ENCODE peak calls at places on chromosomes 1 and 21, in four cellular contexts. Y, K, N and X are unnamed samples.

GRCh38 chr1:174005032-174005431 is 17.1 kb downstream of the RC3H1 start:
- DNase-seq in Y (no peak), K (no peak), N (no peak), X (no peak)

GRCh38 chr1:96080925-96081324 is 640.7 kb upstream of the PTBP2 start:
- DNase-seq in N (no peak), Y (peak; percentile 6), K (no peak), X (no peak)

GRCh38 chr1:118786454-118787155 is 201.5 kb downstream of the TBX15 start:
- DNase-seq in N (no peak), Y (no peak), K (no peak), X (no peak)

GRCh38 chr1:109392788-109393580 is 4.7 kb downstream of the SORT1 start:
- DNase-seq in Y (peak; percentile 56), K (no peak), N (peak; percentile 98), X (no peak)

GRCh38 chr1:179933219-179933618 is 21.4 kb upstream of the CEP350 start:
- DNase-seq in N (no peak), Y (no peak), K (no peak), X (no peak)

GRCh38 chr21:42351626-42352432 is 1.0 kb upstream of the TFF2 start:
- DNase-seq in K (no peak), Y (no peak), N (no peak), X (no peak)

GRCh38 chr1:156448134-156448967 is 52.2 kb downstream of the MEF2D start:
- DNase-seq in K (no peak), N (no peak), Y (no peak), X (no peak)

GRCh38 chr1:184002071-184002470 is 35.5 kb downstream of the COLGALT2 start:
- DNase-seq in N (peak; percentile 92), K (no peak), Y (peak; percentile 97), X (peak; percentile 78)

GRCh38 chr21:25911730-25912401 is 177.1 kb downstream of the GABPA start:
- DNase-seq in Y (peak; percentile 68), K (no peak), N (no peak), X (no peak)

GRCh38 chr1:174160109-174160473 is 771 bp downstream of the RABGAP1L start:
- DNase-seq in N (peak; percentile 55), Y (peak; percentile 50), K (no peak), X (peak; percentile 27)

GRCh38 chr1:52913014-52913413 is 8.5 kb downstream of the ECHDC2 start:
- DNase-seq in K (no peak), N (no peak), Y (no peak), X (no peak)

GRCh38 chr1:209929751-209930150 is 8.3 kb upstream of the SYT14 start:
- DNase-seq in N (no peak), K (no peak), Y (peak; percentile 39), X (no peak)

GRCh38 chr1:175911138-175911537 is 167.7 kb upstream of the TNR start:
- DNase-seq in N (no peak), Y (no peak), K (no peak), X (no peak)

GRCh38 chr1:64173300-64173940 is 30.0 kb upstream of the UBE2U start:
- DNase-seq in N (no peak), Y (peak; percentile 22), K (no peak), X (peak; percentile 8)

GRCh38 chr1:198337886-198338285 is 181.1 kb downstream of the NEK7 start:
- DNase-seq in N (no peak), K (no peak), Y (no peak), X (no peak)

GRCh38 chr1:54335396-54336056 is 70.7 kb downstream of the SSBP3 start:
- DNase-seq in K (no peak), N (no peak), Y (peak; percentile 94), X (no peak)

GRCh38 chr1:82090104-82090503 is 289.4 kb downstream of the ADGRL2 start:
- DNase-seq in Y (no peak), N (no peak), K (no peak), X (no peak)

GRCh38 chr1:170929412-170929834 is 5.9 kb upstream of the MROH9 start:
- DNase-seq in K (no peak), Y (peak; percentile 45), N (no peak), X (no peak)

GRCh38 chr1:211576717-211577116 is 2.2 kb downstream of the SLC30A1 start:
- DNase-seq in K (no peak), Y (no peak), N (no peak), X (no peak)

GRCh38 chr1:115781343-115781742 is 12.8 kb upstream of the CASQ2 start:
- DNase-seq in K (no peak), N (no peak), Y (peak; percentile 18), X (no peak)

GRCh38 chr1:84693009-84693408 is 2.7 kb upstream of the SSX2IP start:
- DNase-seq in N (no peak), Y (peak; percentile 69), K (no peak), X (no peak)

GRCh38 chr1:52707927-52708655 is 9.9 kb upstream of the COA7 start:
- DNase-seq in K (no peak), N (peak; percentile 16), Y (peak; percentile 94), X (peak; percentile 52)

GRCh38 chr1:998905-999796 is 746 bp downstream of the HES4 start:
- DNase-seq in Y (no peak), K (no peak), N (no peak), X (no peak)

GRCh38 chr1:94553323-94553730 is 11.8 kb upstream of the F3 start:
- DNase-seq in K (no peak), N (peak; percentile 45), Y (peak; percentile 40), X (no peak)

GRCh38 chr1:241934181-241934815 is 23.3 kb upstream of the BECN2 start:
- DNase-seq in N (peak; percentile 48), K (peak; percentile 52), Y (peak; percentile 81), X (no peak)

GRCh38 chr21:17848228-17848627 is 29.1 kb upstream of the C21orf91 start:
- DNase-seq in N (no peak), K (no peak), Y (peak; percentile 97), X (no peak)

GRCh38 chr1:207941664-207942063 is 30.7 kb upstream of the CD34 start:
- DNase-seq in K (no peak), Y (peak; percentile 79), N (no peak), X (no peak)

GRCh38 chr1:182845379-182845778 is 6.2 kb downstream of the DHX9 start:
- DNase-seq in K (no peak), N (no peak), Y (no peak), X (no peak)

GRCh38 chr1:84582802-84583587 is 8.8 kb upstream of the CTBS start:
- DNase-seq in N (peak; percentile 37), K (no peak), Y (peak; percentile 49), X (no peak)

GRCh38 chr1:37753473-37754321 is 11.2 kb downstream of the EPHA10 start:
- DNase-seq in N (no peak), Y (no peak), K (no peak), X (no peak)

GRCh38 chr21:43972850-43973633 is 39.1 kb upstream of the TRAPPC10 start:
- DNase-seq in N (no peak), K (no peak), Y (no peak), X (no peak)

DNA sequence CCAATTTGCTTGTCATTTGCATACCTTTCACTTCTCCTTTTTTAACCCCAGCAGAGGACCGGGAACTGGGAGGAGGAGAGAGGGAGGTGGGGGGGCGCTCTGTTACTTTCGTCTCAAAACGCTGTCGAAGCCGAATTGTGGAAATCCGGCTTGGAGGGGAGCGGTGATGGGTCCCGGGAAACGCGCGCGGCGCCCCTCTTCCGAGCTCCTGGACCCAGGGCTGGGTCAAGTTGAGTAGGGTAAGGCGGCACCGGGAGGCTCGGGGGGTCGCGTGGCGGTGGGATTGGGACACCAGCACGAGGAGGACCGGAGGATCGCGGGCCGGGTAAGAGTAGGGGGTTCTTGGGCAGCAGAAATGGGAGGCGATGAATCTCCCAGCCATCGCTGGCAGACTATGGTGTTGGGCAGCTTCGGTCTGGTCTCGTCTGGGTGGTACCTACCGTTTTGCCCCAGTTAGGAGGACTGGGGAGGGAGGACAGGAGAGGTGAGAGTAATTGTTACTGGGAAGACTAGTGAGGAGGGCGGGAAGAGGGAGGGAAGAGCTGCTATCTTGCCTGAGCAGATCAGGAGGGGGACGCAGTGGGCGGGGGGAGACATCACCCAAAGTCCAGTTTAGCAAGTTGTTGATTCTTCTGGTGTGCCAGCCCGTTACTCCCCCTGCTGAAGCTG is 1.4 kb downstream of the PROX1 start:
- DNase-seq in Y (no peak), N (peak; percentile 70), K (no peak), X (no peak)
- H2AFZ ChIP-seq in Y (peak overlapping the region; percentile 86), N (no peak overlapping the region), K (peak overlapping the region; percentile 92), X (no peak overlapping the region)

GRCh38 chr1:2258996-2259395 is 30.9 kb downstream of the SKI start:
- DNase-seq in N (no peak), Y (no peak), K (no peak), X (no peak)
- H2AFZ ChIP-seq in N (no peak overlapping the region), Y (no peak overlapping the region), K (no peak overlapping the region), X (no peak overlapping the region)

GRCh38 chr1:180948846-180949615 is 36.3 kb downstream of the KIAA1614 start:
- DNase-seq in Y (no peak), K (no peak), N (no peak), X (no peak)

GRCh38 chr1:180948357-180948756 is 35.7 kb downstream of the KIAA1614 start:
- DNase-seq in K (no peak), N (no peak), Y (peak; percentile 13), X (peak; percentile 39)

GRCh38 chr1:180950321-180950720 is 37.6 kb downstream of the KIAA1614 start:
- DNase-seq in Y (no peak), N (no peak), K (no peak), X (no peak)

GRCh38 chr1:180951186-180951745 is 38.6 kb downstream of the KIAA1614 start:
- DNase-seq in K (no peak), N (no peak), Y (no peak), X (no peak)

DNA sequence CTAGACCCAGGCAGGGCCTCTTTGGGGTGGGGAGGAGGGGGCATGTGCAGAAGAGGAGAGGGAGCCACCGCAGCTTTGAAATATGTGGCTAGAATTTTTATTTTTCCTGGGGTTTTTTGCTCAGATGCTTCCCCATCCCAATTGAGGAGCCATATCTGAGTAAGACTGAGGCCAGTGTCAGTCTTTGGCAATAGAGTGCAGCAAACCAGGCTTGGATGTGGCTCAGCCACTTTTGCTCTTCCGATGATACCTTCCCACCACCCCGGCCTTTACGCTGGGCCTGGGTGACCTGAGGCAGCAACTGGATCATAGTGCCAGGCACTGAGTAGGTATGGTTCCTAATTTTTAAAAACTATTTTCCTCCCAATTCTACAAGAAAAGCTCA is 36.9 kb downstream of the KIAA1614 start:
- DNase-seq in K (no peak), N (no peak), Y (no peak), X (no peak)
- H2AFZ ChIP-seq in K (no peak overlapping the region), N (no peak overlapping the region), Y (no peak overlapping the region), X (no peak overlapping the region)

GRCh38 chr1:206004821-206005220 is 1.6 kb upstream of the RAB7B start:
- DNase-seq in N (no peak), Y (peak; percentile 33), K (no peak), X (no peak)
- H2AFZ ChIP-seq in N (no peak overlapping the region), Y (no peak overlapping the region), K (no peak overlapping the region), X (no peak overlapping the region)

DNA sequence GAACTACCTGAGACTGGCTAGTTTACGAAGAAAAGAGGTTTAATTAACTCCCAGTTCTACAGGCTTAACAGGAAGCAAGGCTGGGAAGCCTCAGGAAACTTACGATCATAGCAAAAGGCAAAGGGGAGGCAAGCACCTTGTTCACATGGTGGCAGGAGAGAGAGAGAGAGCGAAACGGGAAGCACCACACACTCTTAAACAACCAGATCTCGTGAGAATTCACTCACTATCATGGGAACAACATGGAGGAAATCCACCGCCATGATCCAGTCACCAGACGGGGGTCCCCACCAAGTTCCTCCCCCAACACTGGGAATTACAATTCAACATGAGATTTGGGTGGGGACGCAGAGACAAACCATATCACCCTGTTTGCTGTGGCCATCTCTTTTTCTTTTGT is 11.8 kb downstream of the MT1HL1 start:
- DNase-seq in K (no peak), Y (no peak), N (no peak), X (no peak)
- H2AFZ ChIP-seq in K (peak overlapping the region; percentile 26), Y (no peak overlapping the region), N (no peak overlapping the region), X (peak overlapping the region; percentile 43)

GRCh38 chr1:20521960-20522861 is 14.3 kb upstream of the MUL1 start:
- DNase-seq in Y (peak; percentile 50), K (peak; percentile 81), N (peak; percentile 57), X (peak; percentile 56)
- H2AFZ ChIP-seq in Y (peak overlapping the region; percentile 60), K (peak overlapping the region; percentile 4), N (no peak overlapping the region), X (no peak overlapping the region)